ENCODE peak calls at places on chromosome 3, in six cellular contexts. E, C, I, L, K and F are unnamed samples. For H3K4me1, the result is how much of the 10 kb centered on the place peaks cover.

GRCh38 chr3:180383332-180384020 is 218.5 kb upstream of the TTC14 start:
- DNase-seq in E (no peak), C (no peak), I (no peak), L (no peak), K (no peak), F (no peak)

GRCh38 chr3:187484547-187485325 is 116.6 kb downstream of the RTP4 start:
- DNase-seq in E (no peak), C (no peak), I (no peak), L (no peak), K (no peak), F (no peak)

GRCh38 chr3:105798381-105798934 is 70.4 kb downstream of the CBLB start:
- DNase-seq in E (no peak), C (no peak), I (no peak), L (no peak), K (peak), F (no peak)

GRCh38 chr3:73508330-73508954 is 116.3 kb downstream of the PDZRN3 start:
- DNase-seq in E (peak), C (no peak), I (peak), L (peak), K (peak), F (no peak)

GRCh38 chr3:124413989-124414598 is 316.2 kb upstream of the UMPS start:
- DNase-seq in E (no peak), C (no peak), I (no peak), L (peak), K (no peak), F (no peak)

GRCh38 chr3:141403576-141403975 is 35.3 kb downstream of the ZBTB38 start:
- DNase-seq in E (no peak), C (no peak), I (no peak), L (no peak), K (no peak), F (no peak)

GRCh38 chr3:36525115-36525711 is 144.9 kb downstream of the STAC start:
- DNase-seq in E (peak), C (no peak), I (no peak), L (no peak), K (no peak), F (no peak)

GRCh38 chr3:184338538-184338945 is 1.1 kb downstream of the FAM131A start:
- DNase-seq in E (peak), C (peak), I (peak), L (peak), K (peak), F (peak)

GRCh38 chr3:111227216-111227615 is 155.6 kb downstream of the NECTIN3 start:
- DNase-seq in E (peak), C (no peak), I (no peak), L (no peak), K (no peak), F (no peak)

GRCh38 chr3:108320746-108321350 is 24.5 kb downstream of the HHLA2 start:
- DNase-seq in E (no peak), C (no peak), I (no peak), L (no peak), K (no peak), F (no peak)

GRCh38 chr3:128849776-128850542 is 29.5 kb upstream of the ACAD9 start:
- DNase-seq in E (peak), C (no peak), I (no peak), L (no peak), K (no peak), F (no peak)

GRCh38 chr3:140163159-140163763 is 228.3 kb downstream of the CLSTN2 start:
- DNase-seq in E (no peak), C (no peak), I (no peak), L (no peak), K (no peak), F (no peak)

GRCh38 chr3:153052096-153052460 is 109.9 kb upstream of the RAP2B start:
- DNase-seq in E (peak), C (no peak), I (peak), L (peak), K (no peak), F (no peak)

GRCh38 chr3:172034786-172035685 is 4.3 kb upstream of the FNDC3B start:
- DNase-seq in E (peak), C (no peak), I (no peak), L (no peak), K (no peak), F (no peak)

GRCh38 chr3:128488995-128489859 is 3.8 kb downstream of the GATA2 start:
- DNase-seq in E (peak), C (no peak), I (peak), L (no peak), K (no peak), F (no peak)

GRCh38 chr3:11195721-11196332 is 41.5 kb downstream of the HRH1 start:
- DNase-seq in E (peak), C (no peak), I (no peak), L (no peak), K (no peak), F (no peak)

GRCh38 chr3:23170306-23170705 is 32.8 kb upstream of the UBE2E2 start:
- DNase-seq in E (no peak), C (no peak), I (no peak), L (no peak), K (no peak), F (no peak)

GRCh38 chr3:77467702-77468407 is 428.0 kb downstream of the ROBO2 start:
- DNase-seq in E (no peak), C (no peak), I (no peak), L (no peak), K (no peak), F (no peak)

GRCh38 chr3:172103724-172104123 is 64.3 kb downstream of the FNDC3B start:
- DNase-seq in E (peak), C (no peak), I (no peak), L (no peak), K (no peak), F (no peak)

GRCh38 chr3:9214599-9214998 is 34.8 kb downstream of the SRGAP3 start:
- DNase-seq in E (peak), C (no peak), I (no peak), L (no peak), K (no peak), F (no peak)

GRCh38 chr3:143736651-143737050 is 111.6 kb downstream of the SLC9A9 start:
- DNase-seq in E (peak), C (no peak), I (no peak), L (no peak), K (no peak), F (no peak)

GRCh38 chr3:105686324-105686897 is 182.4 kb downstream of the CBLB start:
- DNase-seq in E (peak), C (no peak), I (no peak), L (no peak), K (no peak), F (no peak)

GRCh38 chr3:66404903-66405700 is 95.7 kb downstream of the LRIG1 start:
- DNase-seq in E (no peak), C (no peak), I (no peak), L (no peak), K (no peak), F (no peak)

GRCh38 chr3:51340311-51340829 is 44.7 kb upstream of the MANF start:
- DNase-seq in E (peak), C (peak), I (peak), L (no peak), K (peak), F (no peak)

GRCh38 chr3:150215616-150216015 is 192.5 kb upstream of the TSC22D2 start:
- DNase-seq in E (peak), C (no peak), I (no peak), L (no peak), K (no peak), F (no peak)

GRCh38 chr3:164470471-164470870 is 607.8 kb downstream of the SI start:
- DNase-seq in E (no peak), C (no peak), I (no peak), L (no peak), K (no peak), F (no peak)

GRCh38 chr3:23055733-23056376 is 147.3 kb upstream of the UBE2E2 start:
- DNase-seq in E (peak), C (no peak), I (no peak), L (no peak), K (no peak), F (no peak)

GRCh38 chr3:195251336-195252065 is 19.5 kb downstream of the XXYLT1 start:
- DNase-seq in E (no peak), C (no peak), I (no peak), L (no peak), K (no peak), F (no peak)

GRCh38 chr3:194006-194405 is 2.6 kb upstream of the CHL1 start:
- DNase-seq in E (no peak), C (no peak), I (no peak), L (no peak), K (no peak), F (no peak)

GRCh38 chr3:174844746-174845145 is 14.4 kb upstream of the NAALADL2 start:
- DNase-seq in E (no peak), C (no peak), I (no peak), L (no peak), K (no peak), F (no peak)

DNA sequence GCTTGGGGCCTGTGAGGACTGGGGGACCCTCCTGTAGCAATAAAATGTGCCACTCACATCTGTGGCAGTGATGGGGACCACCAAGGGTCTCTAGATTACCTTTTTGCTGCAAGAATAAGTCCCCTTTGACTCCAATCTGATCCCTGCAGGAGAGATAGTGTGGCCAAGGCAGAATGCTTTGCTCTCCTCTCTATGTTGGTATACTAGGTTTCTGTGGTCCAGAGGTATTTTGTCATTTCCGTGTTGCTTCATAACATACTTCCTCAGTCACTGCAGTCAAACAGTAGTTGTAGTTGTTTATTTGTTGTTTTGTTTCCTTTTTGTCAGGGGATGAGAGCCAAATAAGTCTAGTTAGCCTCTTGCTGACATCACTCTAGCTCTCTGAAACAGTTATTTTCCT is 13.1 kb upstream of the NAALADL2 start:
- DNase-seq in E (no peak), C (no peak), I (no peak), L (no peak), K (no peak), F (no peak)
- H3K27ac ChIP-seq in E (no peak), C (no peak), I (no peak), L (no peak), K (no peak), F (no peak)

DNA sequence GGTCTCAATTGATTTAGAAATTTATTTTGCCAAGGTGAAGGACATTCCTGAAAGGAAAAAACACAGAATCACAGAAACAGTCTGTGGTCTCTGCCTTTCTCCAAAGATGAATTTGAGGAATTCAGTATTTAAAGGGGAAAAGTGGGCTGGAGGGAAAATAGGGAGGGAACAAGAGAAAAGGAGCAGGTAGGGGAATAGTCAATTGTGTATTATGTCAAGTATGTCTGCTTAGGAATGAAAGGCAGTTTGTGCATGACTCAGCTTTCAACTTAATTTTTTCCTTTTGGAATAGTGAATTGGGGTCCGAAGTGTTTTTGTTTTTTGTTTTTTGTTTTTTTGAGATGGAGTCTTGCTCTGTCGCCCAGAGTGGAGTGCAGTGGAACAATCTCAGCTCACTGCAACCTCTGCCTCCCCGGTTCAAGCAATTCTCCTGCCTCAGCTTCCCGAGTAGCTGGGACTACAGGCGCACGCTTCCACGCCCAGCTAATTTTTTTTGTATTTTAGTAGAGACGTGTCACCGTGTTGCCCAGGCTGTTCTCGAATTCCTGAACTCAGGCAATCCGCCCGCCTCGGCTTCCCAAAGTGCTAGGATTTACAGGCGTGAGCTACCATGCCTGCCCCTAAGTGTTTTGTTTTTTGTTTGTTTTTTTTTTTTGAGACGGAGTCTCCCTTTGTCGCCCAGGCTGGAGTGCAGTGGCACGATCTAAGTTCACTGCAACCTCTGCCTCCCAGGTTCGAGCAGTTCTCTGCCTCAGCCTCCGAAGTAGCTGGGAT is 74.1 kb upstream of the MAP4 start:
- DNase-seq in E (no peak), C (no peak), I (no peak), L (no peak), K (no peak), F (no peak)
- H3K4me3 ChIP-seq in E (no peak), C (no peak), I (no peak), L (no peak), K (no peak), F (no peak)

GRCh38 chr3:72313308-72313707 is 528.4 kb upstream of the PROK2 start:
- DNase-seq in E (no peak), C (no peak), I (no peak), L (no peak), K (no peak), F (no peak)
- H3K4me1 ChIP-seq in E (under half), C (under half), I (under half), L (under half), K (under half), F (under half)

DNA sequence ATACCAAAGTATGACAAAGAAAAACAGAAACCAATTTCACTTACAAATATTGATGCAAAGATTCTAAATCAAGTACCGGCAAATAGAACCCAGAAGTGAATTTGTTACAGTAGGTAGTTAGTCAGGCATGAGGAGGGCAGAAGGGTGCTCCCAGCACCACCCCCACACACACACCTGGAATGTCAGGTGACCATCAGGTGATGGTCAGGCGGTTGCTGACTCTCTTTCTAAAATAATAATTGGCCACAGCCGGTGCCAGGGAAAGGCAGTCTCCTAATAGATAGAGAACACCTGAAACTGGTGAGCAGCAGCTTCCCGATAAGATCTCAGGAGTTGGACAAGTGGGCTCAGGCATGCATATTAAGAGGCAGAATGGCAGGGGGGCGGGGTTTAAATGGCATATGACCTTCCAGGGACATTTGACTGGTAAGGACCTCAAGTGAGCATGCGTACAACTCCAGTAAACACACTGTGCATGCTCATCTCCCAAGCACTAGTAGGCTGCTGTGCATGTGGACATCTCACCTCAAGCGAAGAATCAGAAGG is 131.1 kb downstream of the ANO10 start:
- DNase-seq in E (no peak), C (no peak), I (no peak), L (no peak), K (no peak), F (no peak)
- H3K27ac ChIP-seq in E (no peak), C (no peak), I (no peak), L (no peak), K (no peak), F (no peak)